ENCODE peak calls at places on chromosome 4, in ten cellular contexts. One of them, this sample, is unnamed.

GRCh38 chr4:113657834-113658233 is 103.7 kb downstream of the CAMK2D start:
- DNase-seq in tibial nerve: no peak
- DNase-seq in heart left ventricle: no peak
- DNase-seq in lower leg skin: no peak
- DNase-seq in esophagus squamous epithelium: no peak
- DNase-seq in adrenal gland: no peak
- DNase-seq in right lobe of liver: no peak
- DNase-seq in endothelial cell of umbilical vein: peak; percentile 58
- DNase-seq in A549: no peak
- DNase-seq in stomach: no peak
- DNase-seq in this sample: no peak

GRCh38 chr4:110970642-110971041 is 347.8 kb upstream of the PITX2 start:
- DNase-seq in tibial nerve: no peak
- DNase-seq in heart left ventricle: no peak
- DNase-seq in lower leg skin: no peak
- DNase-seq in esophagus squamous epithelium: no peak
- DNase-seq in adrenal gland: no peak
- DNase-seq in right lobe of liver: no peak
- DNase-seq in endothelial cell of umbilical vein: peak; percentile 6
- DNase-seq in A549: peak; percentile 4
- DNase-seq in stomach: peak; percentile 26
- DNase-seq in this sample: no peak

GRCh38 chr4:33649015-33649414 is 2595.3 kb downstream of the ARAP2 start:
- DNase-seq in tibial nerve: no peak
- DNase-seq in heart left ventricle: no peak
- DNase-seq in lower leg skin: no peak
- DNase-seq in esophagus squamous epithelium: no peak
- DNase-seq in adrenal gland: no peak
- DNase-seq in right lobe of liver: no peak
- DNase-seq in endothelial cell of umbilical vein: no peak
- DNase-seq in A549: no peak
- DNase-seq in stomach: no peak
- DNase-seq in this sample: no peak

GRCh38 chr4:139282375-139283075 is 2.5 kb upstream of the MGARP start:
- DNase-seq in tibial nerve: no peak
- DNase-seq in heart left ventricle: no peak
- DNase-seq in lower leg skin: no peak
- DNase-seq in esophagus squamous epithelium: no peak
- DNase-seq in adrenal gland: no peak
- DNase-seq in right lobe of liver: no peak
- DNase-seq in endothelial cell of umbilical vein: peak; percentile 64
- DNase-seq in A549: no peak
- DNase-seq in stomach: no peak
- DNase-seq in this sample: no peak

GRCh38 chr4:83890816-83891215 is 354.9 kb downstream of the GPAT3 start:
- DNase-seq in tibial nerve: no peak
- DNase-seq in heart left ventricle: no peak
- DNase-seq in lower leg skin: no peak
- DNase-seq in esophagus squamous epithelium: no peak
- DNase-seq in adrenal gland: no peak
- DNase-seq in right lobe of liver: no peak
- DNase-seq in endothelial cell of umbilical vein: no peak
- DNase-seq in A549: no peak
- DNase-seq in stomach: no peak
- DNase-seq in this sample: no peak

GRCh38 chr4:155796031-155796430 is 37.2 kb downstream of the GUCY1B1 start:
- DNase-seq in tibial nerve: no peak
- DNase-seq in heart left ventricle: no peak
- DNase-seq in lower leg skin: no peak
- DNase-seq in esophagus squamous epithelium: no peak
- DNase-seq in adrenal gland: no peak
- DNase-seq in right lobe of liver: no peak
- DNase-seq in endothelial cell of umbilical vein: no peak
- DNase-seq in A549: peak; percentile 18
- DNase-seq in stomach: no peak
- DNase-seq in this sample: no peak

GRCh38 chr4:74932832-74933561 is at the start of gene PARM1:
- DNase-seq in tibial nerve: peak; percentile 63
- DNase-seq in heart left ventricle: peak; percentile 93
- DNase-seq in lower leg skin: peak; percentile 68
- DNase-seq in esophagus squamous epithelium: peak; percentile 39
- DNase-seq in adrenal gland: peak; percentile 88
- DNase-seq in right lobe of liver: peak; percentile 85
- DNase-seq in endothelial cell of umbilical vein: peak; percentile 79
- DNase-seq in A549: peak; percentile 62
- DNase-seq in stomach: peak; percentile 94
- DNase-seq in this sample: peak; percentile 94

GRCh38 chr4:90443231-90443630 is 316.0 kb downstream of the CCSER1 start:
- DNase-seq in tibial nerve: no peak
- DNase-seq in heart left ventricle: no peak
- DNase-seq in lower leg skin: no peak
- DNase-seq in esophagus squamous epithelium: no peak
- DNase-seq in adrenal gland: no peak
- DNase-seq in right lobe of liver: no peak
- DNase-seq in endothelial cell of umbilical vein: no peak
- DNase-seq in A549: no peak
- DNase-seq in stomach: no peak
- DNase-seq in this sample: no peak

GRCh38 chr4:80184053-80184790 is 13.1 kb upstream of the PRDM8 start:
- DNase-seq in tibial nerve: peak; percentile 76
- DNase-seq in heart left ventricle: peak; percentile 88
- DNase-seq in lower leg skin: peak; percentile 76
- DNase-seq in esophagus squamous epithelium: peak; percentile 24
- DNase-seq in adrenal gland: peak; percentile 63
- DNase-seq in right lobe of liver: peak; percentile 86
- DNase-seq in endothelial cell of umbilical vein: peak; percentile 58
- DNase-seq in A549: peak; percentile 35
- DNase-seq in stomach: peak; percentile 83
- DNase-seq in this sample: peak; percentile 90

DNA sequence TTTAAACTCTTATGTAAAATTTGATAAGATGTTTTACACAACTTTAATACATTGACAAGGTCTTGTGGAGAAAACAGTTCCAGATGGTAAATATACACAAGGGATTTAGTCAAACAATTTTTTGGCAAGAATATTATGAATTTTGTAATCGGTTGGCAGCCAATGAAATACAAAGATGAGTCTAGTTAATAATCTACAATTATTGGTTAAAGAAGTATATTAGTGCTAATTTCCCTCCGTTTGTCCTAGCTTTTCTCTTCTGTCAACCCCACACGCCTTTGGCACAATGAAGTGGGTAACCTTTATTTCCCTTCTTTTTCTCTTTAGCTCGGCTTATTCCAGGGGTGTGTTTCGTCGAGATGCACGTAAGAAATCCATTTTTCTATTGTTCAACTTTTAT is at the start of gene ALB:
- DNase-seq in tibial nerve: no peak
- DNase-seq in heart left ventricle: no peak
- DNase-seq in lower leg skin: no peak
- DNase-seq in esophagus squamous epithelium: no peak
- DNase-seq in adrenal gland: no peak
- DNase-seq in right lobe of liver: no peak
- DNase-seq in endothelial cell of umbilical vein: no peak
- DNase-seq in A549: no peak
- DNase-seq in stomach: no peak
- DNase-seq in this sample: no peak
- TF ChIP-seq CTCF in tibial nerve: no peak
- TF ChIP-seq CTCF in heart left ventricle: no peak
- TF ChIP-seq CTCF in lower leg skin: no peak
- TF ChIP-seq CTCF in esophagus squamous epithelium: no peak
- TF ChIP-seq CTCF in adrenal gland: no peak
- TF ChIP-seq CTCF in right lobe of liver: no peak
- TF ChIP-seq CTCF in endothelial cell of umbilical vein: no peak
- TF ChIP-seq CTCF in A549: no peak
- TF ChIP-seq CTCF in stomach: no peak
- TF ChIP-seq CTCF in this sample: no peak

GRCh38 chr4:123396294-123397275 is at the start of gene SPRY1:
- DNase-seq in tibial nerve: peak; percentile 73
- DNase-seq in heart left ventricle: peak; percentile 93
- DNase-seq in lower leg skin: peak; percentile 95
- DNase-seq in esophagus squamous epithelium: peak; percentile 48
- DNase-seq in adrenal gland: peak; percentile 89
- DNase-seq in right lobe of liver: peak; percentile 87
- DNase-seq in endothelial cell of umbilical vein: peak; percentile 89
- DNase-seq in A549: peak; percentile 35
- DNase-seq in stomach: peak; percentile 91
- DNase-seq in this sample: peak; percentile 84

GRCh38 chr4:123398803-123399637 is 2.4 kb downstream of the SPRY1 start:
- DNase-seq in tibial nerve: peak; percentile 36
- DNase-seq in heart left ventricle: peak; percentile 51
- DNase-seq in lower leg skin: peak; percentile 52
- DNase-seq in esophagus squamous epithelium: no peak
- DNase-seq in adrenal gland: peak; percentile 50
- DNase-seq in right lobe of liver: peak; percentile 68
- DNase-seq in endothelial cell of umbilical vein: peak; percentile 80
- DNase-seq in A549: peak; percentile 22
- DNase-seq in stomach: peak; percentile 60
- DNase-seq in this sample: peak; percentile 78

GRCh38 chr4:123397276-123398150 is 918 bp downstream of the SPRY1 start:
- DNase-seq in tibial nerve: no peak
- DNase-seq in heart left ventricle: peak; percentile 64
- DNase-seq in lower leg skin: no peak
- DNase-seq in esophagus squamous epithelium: no peak
- DNase-seq in adrenal gland: peak; percentile 34
- DNase-seq in right lobe of liver: peak; percentile 79
- DNase-seq in endothelial cell of umbilical vein: peak; percentile 73
- DNase-seq in A549: no peak
- DNase-seq in stomach: peak; percentile 62
- DNase-seq in this sample: peak; percentile 76

GRCh38 chr4:123399638-123400358 is 3.2 kb downstream of the SPRY1 start:
- DNase-seq in tibial nerve: no peak
- DNase-seq in heart left ventricle: no peak
- DNase-seq in lower leg skin: no peak
- DNase-seq in esophagus squamous epithelium: no peak
- DNase-seq in adrenal gland: peak; percentile 20
- DNase-seq in right lobe of liver: no peak
- DNase-seq in endothelial cell of umbilical vein: peak; percentile 42
- DNase-seq in A549: no peak
- DNase-seq in stomach: no peak
- DNase-seq in this sample: no peak

DNA sequence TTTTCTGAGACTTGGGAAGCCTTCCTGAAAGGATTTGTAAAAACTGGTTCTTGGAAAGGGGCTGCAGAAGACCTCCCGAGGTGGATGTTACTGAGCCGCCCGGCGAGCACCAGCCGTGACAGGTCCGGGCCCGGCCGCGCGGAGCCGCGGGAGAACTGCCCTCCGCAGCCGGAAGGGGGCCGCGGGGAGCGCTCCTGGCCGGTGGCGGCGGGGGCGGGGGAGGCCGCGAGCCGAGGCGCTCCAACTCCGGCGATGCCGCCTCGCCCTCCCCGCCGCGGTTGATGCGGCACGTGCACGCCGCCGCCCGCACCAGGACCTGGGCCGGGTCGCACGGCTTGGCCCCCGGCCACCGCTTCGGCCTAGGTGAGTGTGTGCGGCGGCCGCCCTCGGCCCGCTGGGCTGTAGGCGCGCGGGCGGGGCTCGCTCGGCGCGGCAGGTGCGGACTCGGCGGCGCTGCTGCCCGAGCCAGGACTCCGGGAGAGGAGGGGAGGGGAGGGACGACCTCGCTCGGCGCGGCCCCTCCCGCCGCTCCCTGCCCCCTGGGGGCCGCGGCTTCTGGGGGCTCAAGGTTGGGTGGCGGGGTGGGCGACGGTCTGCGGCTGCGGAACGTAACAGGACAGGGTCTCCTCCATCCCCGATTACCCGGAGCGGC is 1.7 kb downstream of the SPRY1 start:
- DNase-seq in tibial nerve: peak; percentile 44
- DNase-seq in heart left ventricle: peak; percentile 66
- DNase-seq in lower leg skin: no peak
- DNase-seq in esophagus squamous epithelium: no peak
- DNase-seq in adrenal gland: peak; percentile 61
- DNase-seq in right lobe of liver: peak; percentile 81
- DNase-seq in endothelial cell of umbilical vein: peak; percentile 65
- DNase-seq in A549: peak; percentile 24
- DNase-seq in stomach: peak; percentile 82
- DNase-seq in this sample: peak; percentile 90
- TF ChIP-seq POLR2A in tibial nerve: no peak
- TF ChIP-seq POLR2A in heart left ventricle: peak; percentile 1
- TF ChIP-seq POLR2A in lower leg skin: no peak
- TF ChIP-seq POLR2A in esophagus squamous epithelium: peak; percentile 9
- TF ChIP-seq POLR2A in adrenal gland: no peak
- TF ChIP-seq POLR2A in right lobe of liver: peak; percentile 31
- TF ChIP-seq POLR2A in endothelial cell of umbilical vein: no peak
- TF ChIP-seq POLR2A in A549: no peak
- TF ChIP-seq POLR2A in stomach: no peak
- TF ChIP-seq POLR2A in this sample: peak; percentile 7

DNA sequence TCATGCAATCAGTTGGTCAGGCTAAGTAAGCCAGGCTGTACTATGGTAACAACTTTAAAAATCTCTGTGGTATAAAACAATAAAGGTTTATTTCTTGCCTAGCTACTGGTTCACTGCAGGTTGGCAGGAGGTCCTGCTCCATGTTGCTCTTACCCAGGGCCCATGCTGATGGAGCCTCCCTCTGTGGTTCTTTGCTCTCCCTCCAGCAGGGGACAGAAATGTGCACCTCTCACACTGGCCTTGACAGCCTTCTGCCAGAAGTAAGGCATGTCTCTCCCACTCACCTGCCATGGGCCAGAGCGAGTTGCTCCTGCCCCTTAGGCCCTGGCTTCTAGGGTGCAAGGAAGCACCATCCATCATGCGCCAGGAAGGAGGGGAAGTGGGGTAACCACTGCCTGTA is 31.1 kb downstream of the CLDN22 start:
- DNase-seq in tibial nerve: no peak
- DNase-seq in heart left ventricle: no peak
- DNase-seq in lower leg skin: no peak
- DNase-seq in esophagus squamous epithelium: no peak
- DNase-seq in adrenal gland: no peak
- DNase-seq in right lobe of liver: no peak
- DNase-seq in endothelial cell of umbilical vein: no peak
- DNase-seq in A549: no peak
- DNase-seq in stomach: no peak
- DNase-seq in this sample: no peak
- TF ChIP-seq CTCF in tibial nerve: no peak
- TF ChIP-seq CTCF in heart left ventricle: no peak
- TF ChIP-seq CTCF in lower leg skin: no peak
- TF ChIP-seq CTCF in esophagus squamous epithelium: no peak
- TF ChIP-seq CTCF in adrenal gland: no peak
- TF ChIP-seq CTCF in right lobe of liver: no peak
- TF ChIP-seq CTCF in endothelial cell of umbilical vein: peak; percentile 10
- TF ChIP-seq CTCF in A549: no peak
- TF ChIP-seq CTCF in stomach: no peak
- TF ChIP-seq CTCF in this sample: no peak

DNA sequence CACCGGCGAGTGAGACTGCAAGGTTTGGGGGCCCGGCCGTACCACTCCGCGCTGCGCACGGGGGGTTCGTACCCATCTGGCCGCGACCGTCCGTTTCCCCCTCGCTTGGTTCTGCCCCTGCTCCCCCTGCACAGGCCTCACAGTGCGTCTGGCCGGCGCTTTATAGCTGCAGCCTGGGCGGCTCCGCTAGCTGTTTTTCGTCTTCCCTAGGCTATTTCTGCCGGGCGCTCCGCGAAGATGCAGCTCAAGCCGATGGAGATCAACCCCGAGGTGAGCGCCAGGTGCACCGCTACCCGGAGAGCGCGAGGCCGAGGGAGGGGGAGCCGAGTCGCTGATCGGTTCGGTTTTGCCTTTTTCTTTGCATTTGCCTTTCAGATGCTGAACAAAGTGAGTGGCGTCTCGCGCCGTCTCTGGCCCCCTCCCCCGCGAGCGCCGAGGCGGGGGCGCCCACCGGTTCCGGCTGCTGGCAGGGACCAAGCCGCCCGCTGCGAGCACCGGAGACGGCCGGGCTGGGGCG is at the start of gene UCHL1:
- DNase-seq in tibial nerve: no peak
- DNase-seq in heart left ventricle: peak; percentile 48
- DNase-seq in lower leg skin: no peak
- DNase-seq in esophagus squamous epithelium: no peak
- DNase-seq in adrenal gland: peak; percentile 26
- DNase-seq in right lobe of liver: no peak
- DNase-seq in endothelial cell of umbilical vein: peak; percentile 62
- DNase-seq in A549: peak; percentile 59
- DNase-seq in stomach: peak; percentile 26
- DNase-seq in this sample: no peak
- TF ChIP-seq POLR2A in tibial nerve: no peak
- TF ChIP-seq POLR2A in heart left ventricle: no peak
- TF ChIP-seq POLR2A in lower leg skin: no peak
- TF ChIP-seq POLR2A in esophagus squamous epithelium: no peak
- TF ChIP-seq POLR2A in adrenal gland: peak; percentile 63
- TF ChIP-seq POLR2A in right lobe of liver: no peak
- TF ChIP-seq POLR2A in endothelial cell of umbilical vein: peak; percentile 92
- TF ChIP-seq POLR2A in A549: peak; percentile 92
- TF ChIP-seq POLR2A in stomach: no peak
- TF ChIP-seq POLR2A in this sample: no peak

This sample was measured in Peyer's patch.